ENCODE peak calls at places on chromosomes 11 and 22, in eight cellular contexts. One of them, this sample, is unnamed.

GRCh38 chr11:112771847-112772246 is 189.4 kb upstream of the NCAM1 start:
- DNase-seq in endothelial cell of umbilical vein: no peak
- DNase-seq in HCT116: no peak
- DNase-seq in HepG2: no peak
- DNase-seq in A549: no peak
- DNase-seq in NB4: peak
- DNase-seq in H1: no peak
- DNase-seq in K562: no peak
- DNase-seq in this sample: no peak

GRCh38 chr11:120271672-120272071 is 31.7 kb downstream of the POU2F3 start:
- DNase-seq in endothelial cell of umbilical vein: no peak
- DNase-seq in HCT116: no peak
- DNase-seq in HepG2: no peak
- DNase-seq in A549: no peak
- DNase-seq in NB4: no peak
- DNase-seq in H1: no peak
- DNase-seq in K562: no peak
- DNase-seq in this sample: no peak

GRCh38 chr11:71120346-71120963 is 131.9 kb downstream of the SHANK2 start:
- DNase-seq in endothelial cell of umbilical vein: no peak
- DNase-seq in HCT116: peak
- DNase-seq in HepG2: peak
- DNase-seq in A549: peak
- DNase-seq in NB4: peak
- DNase-seq in H1: peak
- DNase-seq in K562: no peak
- DNase-seq in this sample: peak

GRCh38 chr11:24226606-24227005 is 270.2 kb upstream of the LUZP2 start:
- DNase-seq in endothelial cell of umbilical vein: no peak
- DNase-seq in HCT116: no peak
- DNase-seq in HepG2: peak
- DNase-seq in A549: no peak
- DNase-seq in NB4: no peak
- DNase-seq in H1: no peak
- DNase-seq in K562: no peak
- DNase-seq in this sample: no peak

GRCh38 chr11:1555713-1556153 is 16.3 kb downstream of the DUSP8 start:
- DNase-seq in endothelial cell of umbilical vein: no peak
- DNase-seq in HCT116: no peak
- DNase-seq in HepG2: no peak
- DNase-seq in A549: no peak
- DNase-seq in NB4: no peak
- DNase-seq in H1: no peak
- DNase-seq in K562: no peak
- DNase-seq in this sample: no peak

GRCh38 chr11:25065711-25066110 is 568.9 kb downstream of the LUZP2 start:
- DNase-seq in endothelial cell of umbilical vein: peak
- DNase-seq in HCT116: no peak
- DNase-seq in HepG2: no peak
- DNase-seq in A549: peak
- DNase-seq in NB4: no peak
- DNase-seq in H1: no peak
- DNase-seq in K562: no peak
- DNase-seq in this sample: no peak

GRCh38 chr11:63906087-63906486 is 10.9 kb downstream of the RCOR2 start:
- DNase-seq in endothelial cell of umbilical vein: no peak
- DNase-seq in HCT116: no peak
- DNase-seq in HepG2: no peak
- DNase-seq in A549: no peak
- DNase-seq in NB4: no peak
- DNase-seq in H1: no peak
- DNase-seq in K562: no peak
- DNase-seq in this sample: no peak

GRCh38 chr11:95296621-95297025 is 65.6 kb upstream of the SESN3 start:
- DNase-seq in endothelial cell of umbilical vein: no peak
- DNase-seq in HCT116: no peak
- DNase-seq in HepG2: no peak
- DNase-seq in A549: no peak
- DNase-seq in NB4: peak
- DNase-seq in H1: no peak
- DNase-seq in K562: no peak
- DNase-seq in this sample: no peak

GRCh38 chr11:65978391-65979238 is 17.1 kb downstream of the SART1 start:
- DNase-seq in endothelial cell of umbilical vein: no peak
- DNase-seq in HCT116: no peak
- DNase-seq in HepG2: no peak
- DNase-seq in A549: no peak
- DNase-seq in NB4: no peak
- DNase-seq in H1: no peak
- DNase-seq in K562: no peak
- DNase-seq in this sample: no peak

GRCh38 chr11:64881476-64881875 is 3.1 kb upstream of the EHD1 start:
- DNase-seq in endothelial cell of umbilical vein: no peak
- DNase-seq in HCT116: no peak
- DNase-seq in HepG2: no peak
- DNase-seq in A549: no peak
- DNase-seq in NB4: no peak
- DNase-seq in H1: no peak
- DNase-seq in K562: no peak
- DNase-seq in this sample: no peak

GRCh38 chr11:62054484-62055121 is 69.2 kb upstream of the INCENP start:
- DNase-seq in endothelial cell of umbilical vein: peak
- DNase-seq in HCT116: peak
- DNase-seq in HepG2: peak
- DNase-seq in A549: peak
- DNase-seq in NB4: peak
- DNase-seq in H1: no peak
- DNase-seq in K562: no peak
- DNase-seq in this sample: peak

GRCh38 chr22:43320943-43321900 is 21.9 kb downstream of the SCUBE1 start:
- DNase-seq in endothelial cell of umbilical vein: no peak
- DNase-seq in HCT116: no peak
- DNase-seq in HepG2: no peak
- DNase-seq in A549: no peak
- DNase-seq in NB4: no peak
- DNase-seq in H1: no peak
- DNase-seq in K562: peak
- DNase-seq in this sample: no peak
- TF ChIP-seq MAX in endothelial cell of umbilical vein: no peak
- TF ChIP-seq MAX in HCT116: no peak
- TF ChIP-seq MAX in HepG2: no peak
- TF ChIP-seq MAX in A549: no peak
- TF ChIP-seq MAX in NB4: no peak
- TF ChIP-seq MAX in H1: no peak
- TF ChIP-seq MAX in K562: no peak
- TF ChIP-seq MAX in this sample: no peak

DNA sequence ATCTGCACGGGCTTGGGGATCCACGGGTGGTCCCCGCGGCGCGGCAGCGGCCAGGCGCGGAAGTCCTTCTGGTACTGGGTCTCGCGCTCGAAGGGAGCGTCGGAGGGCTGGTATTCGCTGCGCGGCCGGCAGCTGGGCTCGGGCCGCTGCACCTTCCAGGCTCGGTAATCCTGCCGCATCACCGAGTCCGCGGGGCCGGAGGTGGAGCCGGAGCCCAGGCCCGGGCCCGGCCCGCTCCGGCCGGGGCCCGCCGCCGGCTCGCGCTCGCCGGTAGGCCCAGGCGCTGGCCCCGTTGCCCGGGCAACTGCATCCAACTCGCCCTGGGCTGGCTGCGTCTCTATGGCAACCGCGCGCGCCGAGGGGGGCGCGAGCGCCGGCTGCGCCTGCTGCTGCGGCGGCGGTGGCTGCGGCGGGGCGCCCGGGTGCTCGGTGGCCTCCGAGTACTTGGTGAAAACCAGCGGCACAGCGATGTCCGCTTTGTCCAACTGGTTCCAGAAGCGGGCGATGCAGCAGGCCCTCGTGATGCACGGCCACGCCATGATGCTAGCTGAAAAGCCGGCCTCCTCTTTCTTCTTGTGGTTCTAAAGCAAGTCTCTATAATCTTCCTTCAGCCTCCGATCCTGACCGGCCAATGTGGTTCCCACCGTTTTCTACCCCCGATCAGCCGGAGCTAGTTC is 869 bp downstream of the MAP6 start:
- DNase-seq in endothelial cell of umbilical vein: peak
- DNase-seq in HCT116: no peak
- DNase-seq in HepG2: no peak
- DNase-seq in A549: peak
- DNase-seq in NB4: peak
- DNase-seq in H1: no peak
- DNase-seq in K562: no peak
- DNase-seq in this sample: peak
- TF ChIP-seq MAX in endothelial cell of umbilical vein: no peak
- TF ChIP-seq MAX in HCT116: no peak
- TF ChIP-seq MAX in HepG2: no peak
- TF ChIP-seq MAX in A549: no peak
- TF ChIP-seq MAX in NB4: no peak
- TF ChIP-seq MAX in H1: peak
- TF ChIP-seq MAX in K562: no peak
- TF ChIP-seq MAX in this sample: no peak

GRCh38 chr11:10633261-10633660 is 60.3 kb downstream of the IRAG1 start:
- DNase-seq in endothelial cell of umbilical vein: no peak
- DNase-seq in HCT116: no peak
- DNase-seq in HepG2: no peak
- DNase-seq in A549: no peak
- DNase-seq in NB4: no peak
- DNase-seq in H1: no peak
- DNase-seq in K562: no peak
- DNase-seq in this sample: no peak
- TF ChIP-seq MAX in endothelial cell of umbilical vein: no peak
- TF ChIP-seq MAX in HCT116: peak
- TF ChIP-seq MAX in HepG2: no peak
- TF ChIP-seq MAX in A549: no peak
- TF ChIP-seq MAX in NB4: no peak
- TF ChIP-seq MAX in H1: no peak
- TF ChIP-seq MAX in K562: no peak
- TF ChIP-seq MAX in this sample: no peak

GRCh38 chr11:12020546-12020945 is 12.1 kb upstream of the DKK3 start:
- DNase-seq in endothelial cell of umbilical vein: no peak
- DNase-seq in HCT116: no peak
- DNase-seq in HepG2: no peak
- DNase-seq in A549: no peak
- DNase-seq in NB4: no peak
- DNase-seq in H1: no peak
- DNase-seq in K562: no peak
- DNase-seq in this sample: no peak

GRCh38 chr11:12019867-12020416 is 11.5 kb upstream of the DKK3 start:
- DNase-seq in endothelial cell of umbilical vein: peak
- DNase-seq in HCT116: no peak
- DNase-seq in HepG2: no peak
- DNase-seq in A549: no peak
- DNase-seq in NB4: no peak
- DNase-seq in H1: no peak
- DNase-seq in K562: no peak
- DNase-seq in this sample: no peak

GRCh38 chr11:12017865-12018453 is 9.5 kb upstream of the DKK3 start:
- DNase-seq in endothelial cell of umbilical vein: peak
- DNase-seq in HCT116: no peak
- DNase-seq in HepG2: no peak
- DNase-seq in A549: no peak
- DNase-seq in NB4: no peak
- DNase-seq in H1: no peak
- DNase-seq in K562: no peak
- DNase-seq in this sample: no peak

GRCh38 chr11:12017243-12017678 is 8.8 kb upstream of the DKK3 start:
- DNase-seq in endothelial cell of umbilical vein: peak
- DNase-seq in HCT116: no peak
- DNase-seq in HepG2: no peak
- DNase-seq in A549: no peak
- DNase-seq in NB4: no peak
- DNase-seq in H1: no peak
- DNase-seq in K562: no peak
- DNase-seq in this sample: no peak

DNA sequence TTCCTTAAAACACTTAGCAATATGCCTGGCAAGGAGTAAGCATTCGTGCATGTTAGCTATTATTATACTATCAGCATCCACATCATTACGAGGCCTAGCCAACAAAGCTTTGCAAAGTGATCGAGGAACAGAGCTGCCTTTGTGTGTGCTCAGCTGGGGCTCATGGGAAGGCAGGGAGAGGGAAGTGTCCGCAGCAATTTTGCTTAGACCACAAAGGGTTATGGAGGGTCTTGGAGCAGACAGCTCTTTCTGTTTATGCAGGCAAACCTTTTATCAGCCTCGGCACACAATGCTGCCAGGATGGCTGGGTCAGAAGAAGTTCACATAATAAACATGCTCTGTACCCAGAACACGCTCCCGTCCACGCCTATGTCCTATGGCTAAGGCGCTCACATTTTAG is 10.9 kb upstream of the DKK3 start:
- DNase-seq in endothelial cell of umbilical vein: peak
- DNase-seq in HCT116: no peak
- DNase-seq in HepG2: peak
- DNase-seq in A549: no peak
- DNase-seq in NB4: no peak
- DNase-seq in H1: no peak
- DNase-seq in K562: no peak
- DNase-seq in this sample: no peak
- TF ChIP-seq MAX in endothelial cell of umbilical vein: no peak
- TF ChIP-seq MAX in HCT116: no peak
- TF ChIP-seq MAX in HepG2: no peak
- TF ChIP-seq MAX in A549: no peak
- TF ChIP-seq MAX in NB4: no peak
- TF ChIP-seq MAX in H1: no peak
- TF ChIP-seq MAX in K562: no peak
- TF ChIP-seq MAX in this sample: no peak

GRCh38 chr22:22460635-22461034 is 47.9 kb downstream of the ZNF280B start:
- DNase-seq in endothelial cell of umbilical vein: peak
- DNase-seq in HCT116: peak
- DNase-seq in HepG2: peak
- DNase-seq in A549: peak
- DNase-seq in NB4: peak
- DNase-seq in H1: no peak
- DNase-seq in K562: peak
- DNase-seq in this sample: no peak
- TF ChIP-seq MAX in endothelial cell of umbilical vein: no peak
- TF ChIP-seq MAX in HCT116: no peak
- TF ChIP-seq MAX in HepG2: no peak
- TF ChIP-seq MAX in A549: no peak
- TF ChIP-seq MAX in NB4: no peak
- TF ChIP-seq MAX in H1: no peak
- TF ChIP-seq MAX in K562: no peak
- TF ChIP-seq MAX in this sample: no peak

This sample was measured in WTC11.